ENCODE peak calls at places on chromosomes 4 and X, in four cellular contexts. E, J, Z and K are unnamed samples. For H3K4me1, the result is how much of the 10 kb centered on the place peaks cover.

GRCh38 chr4:74623041-74623440 is 171.3 kb downstream of the BTC start:
- DNase-seq in E (no peak), Z (peak), J (no peak), K (peak)

GRCh38 chr4:141571368-141571767 is 65.0 kb upstream of the IL15 start:
- DNase-seq in E (no peak), J (no peak), Z (no peak), K (no peak)

GRCh38 chrX:154730271-154730883 is 20.5 kb downstream of the GAB3 start:
- DNase-seq in E (peak), Z (peak), J (peak), K (no peak)

GRCh38 chr4:142883433-142883832 is 37.3 kb upstream of the INPP4B start:
- DNase-seq in J (no peak), Z (no peak), E (no peak), K (no peak)

GRCh38 chr4:99855677-99856076 is 38.5 kb downstream of the LAMTOR3 start:
- DNase-seq in Z (peak), J (peak), E (no peak), K (no peak)

GRCh38 chrX:36898301-36898700 is 109.9 kb upstream of the FAM47C start:
- DNase-seq in J (no peak), E (no peak), Z (no peak), K (no peak)

GRCh38 chrX:150813922-150814321 is 84.5 kb downstream of the CD99L2 start:
- DNase-seq in Z (no peak), J (no peak), E (no peak), K (no peak)

GRCh38 chrX:135484636-135485289 is 35.7 kb upstream of the INTS6L start:
- DNase-seq in E (no peak), J (peak), Z (peak), K (no peak)

GRCh38 chr4:55742655-55743191 is 76.9 kb upstream of the EXOC1L start:
- DNase-seq in Z (no peak), J (no peak), E (no peak), K (no peak)

GRCh38 chr4:139704915-139705485 is 39.4 kb downstream of the MGST2 start:
- DNase-seq in Z (no peak), E (no peak), J (peak), K (no peak)

GRCh38 chr4:188127157-188127874 is 11.9 kb upstream of the TRIML1 start:
- DNase-seq in J (peak), Z (no peak), E (no peak), K (no peak)

GRCh38 chrX:43586855-43587254 is 69.2 kb upstream of the MAOA start:
- DNase-seq in J (no peak), E (no peak), Z (no peak), K (peak)

GRCh38 chrX:72041901-72042859 is 89.5 kb downstream of the RTL5 start:
- DNase-seq in E (no peak), J (no peak), Z (peak), K (no peak)

GRCh38 chr4:56424697-56425514 is 10.5 kb downstream of the PPAT start:
- DNase-seq in J (no peak), Z (peak), E (no peak), K (peak)

GRCh38 chr4:41369680-41370079 is 113.0 kb downstream of the UCHL1 start:
- DNase-seq in J (peak), Z (peak), E (peak), K (no peak)
- H3K4me1 ChIP-seq in J (half or more), Z (under half), E (under half), K (under half)

GRCh38 chr4:119040711-119041185 is 94.9 kb upstream of the MYOZ2 start:
- DNase-seq in J (peak), E (no peak), Z (no peak), K (no peak)
- H3K4me3 ChIP-seq in J (no peak), E (no peak), Z (no peak), K (no peak)

DNA sequence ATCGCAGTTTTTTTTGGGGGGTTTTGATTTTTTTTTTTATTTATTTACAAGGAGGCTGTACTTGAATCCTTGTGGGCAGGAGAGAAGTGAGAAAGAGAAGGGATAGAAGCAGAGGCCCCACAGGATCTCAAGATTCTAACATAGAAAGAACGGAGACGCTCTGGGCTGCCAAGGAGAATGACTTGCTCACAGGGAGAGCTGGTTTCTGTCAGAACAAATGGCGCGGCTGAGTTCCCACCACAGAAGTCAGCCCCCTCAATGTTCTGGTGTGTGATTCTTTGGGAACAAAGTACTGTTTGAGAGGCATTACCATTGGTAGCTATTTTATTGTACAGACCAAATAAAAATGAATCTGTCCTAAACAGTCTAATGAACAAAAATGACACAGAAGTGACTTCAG is 80.6 kb downstream of the ATXN3L start:
- DNase-seq in E (no peak), Z (peak), J (no peak), K (no peak)
- TF ChIP-seq CTCF in E (no peak), Z (no peak), J (no peak), K (no peak)

DNA sequence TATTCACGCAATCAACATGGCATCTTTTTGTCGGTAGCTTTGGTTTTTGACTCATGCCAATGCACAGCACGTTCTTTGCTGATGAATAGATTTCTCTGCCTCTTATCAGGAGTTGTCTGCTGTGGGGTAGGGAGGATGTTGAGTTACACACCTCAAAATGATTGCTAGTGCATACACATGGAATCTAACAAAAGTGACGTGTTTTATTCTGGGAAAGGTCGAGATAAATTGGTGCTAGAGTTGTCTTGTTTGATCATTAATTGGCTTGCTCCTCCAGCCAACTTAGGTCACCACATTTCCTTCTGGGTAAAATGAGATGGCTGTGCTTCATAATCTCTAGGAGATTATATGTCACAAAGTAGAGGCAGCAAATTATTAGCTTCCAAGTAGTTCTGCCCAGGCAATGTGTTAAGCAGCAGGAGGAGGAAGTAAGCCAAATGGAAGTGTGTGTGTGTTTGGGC is 3.9 kb downstream of the RAB9A start:
- DNase-seq in J (no peak), E (no peak), Z (no peak), K (no peak)
- H3K4me1 ChIP-seq in J (half or more), E (under half), Z (under half), K (under half)